ENCODE peak calls at places on chromosomes 12 and 14, in six cellular contexts. One of them, this sample, is unnamed.
A peak's percentile ranks its signal among the peaks of the same experiment; 100 is the strongest.

GRCh38 chr14:59161571-59162175 is 26.8 kb upstream of the DAAM1 start:
- DNase-seq in transverse colon: no peak
- DNase-seq in upper lobe of left lung: no peak
- DNase-seq in GM23338: peak; percentile 33
- DNase-seq in stomach: no peak
- DNase-seq in endothelial cell of umbilical vein: peak; percentile 37
- DNase-seq in this sample: no peak

GRCh38 chr12:38102197-38102596 is 214.4 kb upstream of the ALG10B start:
- DNase-seq in transverse colon: no peak
- DNase-seq in GM23338: no peak
- DNase-seq in stomach: no peak
- DNase-seq in upper lobe of left lung: no peak
- DNase-seq in endothelial cell of umbilical vein: no peak
- DNase-seq in this sample: no peak

GRCh38 chr14:34465069-34465859 is 3.2 kb upstream of the SPTSSA start:
- DNase-seq in transverse colon: no peak
- DNase-seq in upper lobe of left lung: no peak
- DNase-seq in endothelial cell of umbilical vein: peak; percentile 50
- DNase-seq in stomach: no peak
- DNase-seq in GM23338: peak; percentile 45
- DNase-seq in this sample: no peak

GRCh38 chr14:62691613-62692489 is 353.4 kb downstream of the KCNH5 start:
- DNase-seq in upper lobe of left lung: peak; percentile 63
- DNase-seq in GM23338: no peak
- DNase-seq in stomach: peak; percentile 60
- DNase-seq in transverse colon: no peak
- DNase-seq in endothelial cell of umbilical vein: peak; percentile 49
- DNase-seq in this sample: no peak

GRCh38 chr12:92593734-92594402 is 108.9 kb upstream of the PLEKHG7 start:
- DNase-seq in transverse colon: peak; percentile 39
- DNase-seq in upper lobe of left lung: peak; percentile 77
- DNase-seq in stomach: peak; percentile 29
- DNase-seq in GM23338: no peak
- DNase-seq in endothelial cell of umbilical vein: peak; percentile 42
- DNase-seq in this sample: no peak

GRCh38 chr14:104095426-104096310 is 10.2 kb downstream of the ASPG start:
- DNase-seq in stomach: no peak
- DNase-seq in upper lobe of left lung: no peak
- DNase-seq in transverse colon: peak; percentile 8
- DNase-seq in GM23338: no peak
- DNase-seq in endothelial cell of umbilical vein: no peak
- DNase-seq in this sample: no peak

GRCh38 chr12:22803725-22804124 is 178.8 kb downstream of the ETNK1 start:
- DNase-seq in endothelial cell of umbilical vein: no peak
- DNase-seq in transverse colon: no peak
- DNase-seq in GM23338: peak; percentile 59
- DNase-seq in stomach: no peak
- DNase-seq in upper lobe of left lung: no peak
- DNase-seq in this sample: no peak

GRCh38 chr12:132237772-132238486 is 91.5 kb downstream of the GALNT9 start:
- DNase-seq in stomach: no peak
- DNase-seq in endothelial cell of umbilical vein: no peak
- DNase-seq in GM23338: no peak
- DNase-seq in upper lobe of left lung: no peak
- DNase-seq in transverse colon: no peak
- DNase-seq in this sample: no peak

GRCh38 chr12:14774074-14774943 is 29.0 kb downstream of the WBP11 start:
- DNase-seq in endothelial cell of umbilical vein: peak; percentile 95
- DNase-seq in stomach: peak; percentile 97
- DNase-seq in upper lobe of left lung: peak; percentile 97
- DNase-seq in GM23338: peak; percentile 99
- DNase-seq in transverse colon: peak; percentile 97
- DNase-seq in this sample: peak; percentile 99

GRCh38 chr12:21649034-21649433 is 8.6 kb downstream of the LDHB start:
- DNase-seq in transverse colon: no peak
- DNase-seq in stomach: no peak
- DNase-seq in GM23338: no peak
- DNase-seq in endothelial cell of umbilical vein: no peak
- DNase-seq in upper lobe of left lung: no peak
- DNase-seq in this sample: no peak

GRCh38 chr12:2733493-2734252 is 61.1 kb upstream of the FKBP4 start:
- DNase-seq in stomach: no peak
- DNase-seq in endothelial cell of umbilical vein: no peak
- DNase-seq in GM23338: peak; percentile 40
- DNase-seq in upper lobe of left lung: no peak
- DNase-seq in transverse colon: no peak
- DNase-seq in this sample: no peak

GRCh38 chr14:105019861-105020814 is 745 bp downstream of the CDCA4 start:
- DNase-seq in GM23338: peak; percentile 64
- DNase-seq in endothelial cell of umbilical vein: peak; percentile 55
- DNase-seq in upper lobe of left lung: peak; percentile 55
- DNase-seq in stomach: peak; percentile 39
- DNase-seq in transverse colon: peak; percentile 60
- DNase-seq in this sample: no peak

GRCh38 chr12:124480469-124481256 is 86.7 kb downstream of the NCOR2 start:
- DNase-seq in upper lobe of left lung: no peak
- DNase-seq in stomach: peak; percentile 69
- DNase-seq in GM23338: no peak
- DNase-seq in endothelial cell of umbilical vein: no peak
- DNase-seq in transverse colon: peak; percentile 70
- DNase-seq in this sample: no peak

GRCh38 chr12:103313894-103314293 is 181.9 kb downstream of the C12orf42 start:
- DNase-seq in endothelial cell of umbilical vein: no peak
- DNase-seq in upper lobe of left lung: no peak
- DNase-seq in GM23338: no peak
- DNase-seq in stomach: no peak
- DNase-seq in transverse colon: no peak
- DNase-seq in this sample: no peak

GRCh38 chr14:104240426-104241157 is 102.2 kb downstream of the KIF26A start:
- DNase-seq in endothelial cell of umbilical vein: no peak
- DNase-seq in stomach: peak; percentile 21
- DNase-seq in upper lobe of left lung: peak; percentile 12
- DNase-seq in transverse colon: peak; percentile 58
- DNase-seq in GM23338: peak; percentile 42
- DNase-seq in this sample: no peak

GRCh38 chr12:1099158-1099557 is 108.1 kb downstream of the ERC1 start:
- DNase-seq in upper lobe of left lung: no peak
- DNase-seq in transverse colon: peak; percentile 33
- DNase-seq in GM23338: no peak
- DNase-seq in endothelial cell of umbilical vein: no peak
- DNase-seq in stomach: no peak
- DNase-seq in this sample: no peak

GRCh38 chr12:110233212-110233903 is 47.7 kb upstream of the ATP2A2 start:
- DNase-seq in stomach: no peak
- DNase-seq in upper lobe of left lung: no peak
- DNase-seq in GM23338: no peak
- DNase-seq in transverse colon: no peak
- DNase-seq in endothelial cell of umbilical vein: no peak
- DNase-seq in this sample: no peak

GRCh38 chr12:99232324-99232723 is 415.2 kb upstream of the GARIN6 start:
- DNase-seq in stomach: no peak
- DNase-seq in endothelial cell of umbilical vein: no peak
- DNase-seq in transverse colon: no peak
- DNase-seq in GM23338: no peak
- DNase-seq in upper lobe of left lung: no peak
- DNase-seq in this sample: no peak

DNA sequence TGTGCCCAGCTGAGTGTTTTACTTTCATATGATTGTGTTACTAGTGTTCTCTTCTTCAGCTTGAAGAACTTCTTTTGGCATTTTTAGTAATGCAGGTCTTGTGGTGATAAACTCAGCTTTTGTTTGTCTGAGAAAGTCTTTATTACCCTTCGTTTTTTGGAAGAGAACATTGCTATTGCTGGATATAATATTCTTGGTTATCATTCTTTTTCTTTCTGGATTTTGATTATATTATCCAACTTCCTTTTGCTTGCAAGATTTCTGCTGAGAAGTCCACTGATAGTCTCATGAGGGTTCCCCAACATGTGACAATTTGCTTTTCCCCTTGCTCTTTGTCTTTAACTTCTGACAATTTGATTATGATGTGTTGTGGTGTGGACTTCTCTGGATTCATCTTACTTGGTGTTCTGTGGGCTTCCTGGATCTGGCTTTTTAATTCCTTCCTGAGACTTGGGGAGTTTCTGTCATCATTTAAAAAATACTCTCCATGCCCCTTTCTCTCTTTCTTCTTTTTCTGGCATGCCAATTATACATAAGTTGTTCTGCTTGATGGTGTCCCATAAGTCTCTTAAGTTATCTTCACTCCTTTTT is 416.8 kb downstream of the CCDC91 start:
- DNase-seq in stomach: no peak
- DNase-seq in GM23338: no peak
- DNase-seq in endothelial cell of umbilical vein: no peak
- DNase-seq in transverse colon: no peak
- DNase-seq in upper lobe of left lung: no peak
- DNase-seq in this sample: no peak
- TF ChIP-seq CTCF in stomach: no peak
- TF ChIP-seq CTCF in GM23338: no peak
- TF ChIP-seq CTCF in endothelial cell of umbilical vein: no peak
- TF ChIP-seq CTCF in transverse colon: no peak
- TF ChIP-seq CTCF in upper lobe of left lung: no peak
- TF ChIP-seq CTCF in this sample: no peak

DNA sequence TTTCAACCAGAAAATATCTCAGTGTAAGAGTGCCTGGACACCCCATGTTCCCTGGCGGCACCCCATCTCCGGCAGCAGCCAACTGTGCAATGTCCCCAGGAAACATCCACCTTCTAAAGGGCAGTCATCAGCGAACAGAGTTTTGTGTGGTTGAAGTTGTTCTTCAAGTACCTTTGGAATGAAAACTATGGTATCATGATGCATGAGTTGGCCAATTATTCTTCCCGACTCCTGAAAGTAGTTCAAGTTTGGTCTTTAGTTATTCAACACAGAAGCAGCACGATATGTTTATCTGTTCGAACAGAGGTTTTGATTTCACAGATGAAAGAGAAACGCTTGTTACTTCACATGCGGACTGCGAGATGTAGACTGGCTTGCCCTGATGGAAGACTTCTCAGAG is 21.1 kb upstream of the TTC7B start:
- DNase-seq in transverse colon: no peak
- DNase-seq in upper lobe of left lung: no peak
- DNase-seq in endothelial cell of umbilical vein: no peak
- DNase-seq in GM23338: no peak
- DNase-seq in stomach: no peak
- DNase-seq in this sample: no peak
- H3K4me3 ChIP-seq in transverse colon: no peak overlapping the region
- H3K4me3 ChIP-seq in upper lobe of left lung: no peak overlapping the region
- H3K4me3 ChIP-seq in endothelial cell of umbilical vein: no peak overlapping the region
- H3K4me3 ChIP-seq in GM23338: no peak overlapping the region
- H3K4me3 ChIP-seq in stomach: no peak overlapping the region
- H3K4me3 ChIP-seq in this sample: no peak overlapping the region

GRCh38 chr14:30621954-30622830 is at the start of gene SCFD1:
- DNase-seq in upper lobe of left lung: peak; percentile 96
- DNase-seq in transverse colon: peak; percentile 97
- DNase-seq in stomach: peak; percentile 95
- DNase-seq in endothelial cell of umbilical vein: peak; percentile 89
- DNase-seq in GM23338: peak; percentile 98
- DNase-seq in this sample: no peak
- TF ChIP-seq POLR2AphosphoS5 in upper lobe of left lung: peak; percentile 99
- TF ChIP-seq POLR2AphosphoS5 in transverse colon: peak; percentile 99
- TF ChIP-seq POLR2AphosphoS5 in stomach: peak; percentile 99
- TF ChIP-seq POLR2AphosphoS5 in endothelial cell of umbilical vein: peak; percentile 95
- TF ChIP-seq POLR2AphosphoS5 in GM23338: peak; percentile 97
- TF ChIP-seq POLR2AphosphoS5 in this sample: peak; percentile 100

DNA sequence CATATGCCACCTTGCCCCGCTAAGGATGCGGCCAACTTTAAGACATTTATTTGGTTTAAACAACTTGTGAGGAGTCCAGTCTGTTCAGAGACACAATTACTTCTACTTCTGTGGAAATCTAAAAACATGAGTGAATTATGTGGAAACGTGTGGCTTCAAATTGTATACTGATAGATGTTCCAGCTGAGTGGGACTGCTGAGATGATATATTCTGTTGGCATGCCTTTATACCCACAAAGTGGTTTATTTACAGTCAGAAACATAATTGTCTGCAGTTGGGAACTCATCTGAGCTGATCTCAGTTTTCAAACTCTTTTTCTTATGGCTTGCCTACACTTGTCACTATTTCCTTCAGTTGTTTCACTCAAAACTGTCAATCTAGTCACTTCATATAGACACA is 67.8 kb downstream of the FLRT2 start:
- DNase-seq in upper lobe of left lung: no peak
- DNase-seq in endothelial cell of umbilical vein: no peak
- DNase-seq in stomach: no peak
- DNase-seq in transverse colon: no peak
- DNase-seq in GM23338: no peak
- DNase-seq in this sample: no peak
- TF ChIP-seq CTCF in upper lobe of left lung: no peak
- TF ChIP-seq CTCF in endothelial cell of umbilical vein: no peak
- TF ChIP-seq CTCF in stomach: no peak
- TF ChIP-seq CTCF in transverse colon: no peak
- TF ChIP-seq CTCF in GM23338: no peak
- TF ChIP-seq CTCF in this sample: no peak

GRCh38 chr12:56590237-56590830 is 39.8 kb downstream of the BAZ2A start:
- DNase-seq in GM23338: peak; percentile 67
- DNase-seq in upper lobe of left lung: no peak
- DNase-seq in transverse colon: no peak
- DNase-seq in stomach: no peak
- DNase-seq in endothelial cell of umbilical vein: no peak
- DNase-seq in this sample: no peak

GRCh38 chr12:56589783-56590182 is 40.3 kb downstream of the BAZ2A start:
- DNase-seq in GM23338: no peak
- DNase-seq in upper lobe of left lung: no peak
- DNase-seq in endothelial cell of umbilical vein: no peak
- DNase-seq in transverse colon: no peak
- DNase-seq in stomach: no peak
- DNase-seq in this sample: no peak

GRCh38 chr12:56581418-56582145 is 48.5 kb downstream of the BAZ2A start:
- DNase-seq in stomach: no peak
- DNase-seq in upper lobe of left lung: no peak
- DNase-seq in transverse colon: no peak
- DNase-seq in endothelial cell of umbilical vein: peak; percentile 82
- DNase-seq in GM23338: no peak
- DNase-seq in this sample: no peak

DNA sequence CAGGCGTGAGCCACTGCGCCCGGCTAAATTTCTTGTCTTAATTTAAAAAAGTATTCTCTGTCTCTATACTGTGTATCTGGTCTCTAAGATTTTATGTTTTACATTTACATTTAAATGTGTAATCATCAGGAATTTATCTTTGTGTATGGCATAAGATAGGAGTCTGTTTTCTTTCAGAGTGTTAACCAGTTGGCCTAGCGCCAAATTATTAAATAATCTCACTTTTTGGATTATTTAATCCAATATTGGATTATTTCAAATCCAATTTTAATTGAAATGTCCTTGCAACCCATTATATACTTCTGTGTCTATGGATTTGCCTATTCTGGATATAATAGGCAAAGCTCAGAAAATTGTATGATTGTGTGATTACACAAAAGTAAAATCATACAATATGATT is 45.0 kb downstream of the BAZ2A start:
- DNase-seq in upper lobe of left lung: no peak
- DNase-seq in endothelial cell of umbilical vein: no peak
- DNase-seq in transverse colon: no peak
- DNase-seq in stomach: no peak
- DNase-seq in GM23338: no peak
- DNase-seq in this sample: no peak
- H3K4me3 ChIP-seq in upper lobe of left lung: no peak overlapping the region
- H3K4me3 ChIP-seq in endothelial cell of umbilical vein: no peak overlapping the region
- H3K4me3 ChIP-seq in transverse colon: no peak overlapping the region
- H3K4me3 ChIP-seq in stomach: no peak overlapping the region
- H3K4me3 ChIP-seq in GM23338: no peak overlapping the region
- H3K4me3 ChIP-seq in this sample: no peak overlapping the region

This sample was measured in vagina.